ENCODE peak calls at places on chromosomes 2 and 18, in seven cellular contexts. One of them, this sample, is unnamed.
A peak's percentile ranks its signal among the peaks of the same experiment; 100 is the strongest.

GRCh38 chr2:204691911-204692510 is 146.7 kb downstream of the PARD3B start:
- DNase-seq in breast epithelium: no peak
- DNase-seq in pancreas: peak; percentile 30
- DNase-seq in tibial artery: no peak
- DNase-seq in thoracic aorta: no peak
- DNase-seq in brain microvascular endothelial cell: peak; percentile 90
- DNase-seq in upper lobe of right lung: no peak
- DNase-seq in this sample: no peak

GRCh38 chr2:1731512-1731962 is 12.8 kb downstream of the PXDN start:
- DNase-seq in breast epithelium: no peak
- DNase-seq in pancreas: no peak
- DNase-seq in tibial artery: peak; percentile 80
- DNase-seq in thoracic aorta: no peak
- DNase-seq in brain microvascular endothelial cell: no peak
- DNase-seq in upper lobe of right lung: no peak
- DNase-seq in this sample: peak; percentile 13

GRCh38 chr2:234931369-234931768 is 20.4 kb upstream of the SH3BP4 start:
- DNase-seq in breast epithelium: no peak
- DNase-seq in pancreas: no peak
- DNase-seq in tibial artery: no peak
- DNase-seq in thoracic aorta: no peak
- DNase-seq in brain microvascular endothelial cell: no peak
- DNase-seq in upper lobe of right lung: no peak
- DNase-seq in this sample: no peak

GRCh38 chr2:127029652-127030051 is 77.3 kb downstream of the BIN1 start:
- DNase-seq in breast epithelium: no peak
- DNase-seq in pancreas: no peak
- DNase-seq in tibial artery: no peak
- DNase-seq in thoracic aorta: no peak
- DNase-seq in brain microvascular endothelial cell: no peak
- DNase-seq in upper lobe of right lung: no peak
- DNase-seq in this sample: no peak

GRCh38 chr2:18425186-18425585 is 135.3 kb downstream of the RDH14 start:
- DNase-seq in breast epithelium: no peak
- DNase-seq in pancreas: no peak
- DNase-seq in tibial artery: no peak
- DNase-seq in thoracic aorta: no peak
- DNase-seq in brain microvascular endothelial cell: no peak
- DNase-seq in upper lobe of right lung: no peak
- DNase-seq in this sample: no peak

GRCh38 chr2:222290371-222290690 is 8.5 kb downstream of the PAX3 start:
- DNase-seq in breast epithelium: no peak
- DNase-seq in pancreas: no peak
- DNase-seq in tibial artery: no peak
- DNase-seq in thoracic aorta: no peak
- DNase-seq in brain microvascular endothelial cell: no peak
- DNase-seq in upper lobe of right lung: no peak
- DNase-seq in this sample: no peak

GRCh38 chr2:190718652-190719526 is 70.0 kb downstream of the NAB1 start:
- DNase-seq in breast epithelium: peak; percentile 62
- DNase-seq in pancreas: peak; percentile 40
- DNase-seq in tibial artery: no peak
- DNase-seq in thoracic aorta: peak; percentile 7
- DNase-seq in brain microvascular endothelial cell: peak; percentile 66
- DNase-seq in upper lobe of right lung: no peak
- DNase-seq in this sample: no peak

GRCh38 chr2:232333361-232334135 is 45.0 kb upstream of the ALPP start:
- DNase-seq in breast epithelium: peak; percentile 48
- DNase-seq in pancreas: no peak
- DNase-seq in tibial artery: peak; percentile 62
- DNase-seq in thoracic aorta: no peak
- DNase-seq in brain microvascular endothelial cell: no peak
- DNase-seq in upper lobe of right lung: peak; percentile 59
- DNase-seq in this sample: no peak

GRCh38 chr2:35503738-35504160 is 851.8 kb upstream of the CRIM1 start:
- DNase-seq in breast epithelium: no peak
- DNase-seq in pancreas: no peak
- DNase-seq in tibial artery: no peak
- DNase-seq in thoracic aorta: no peak
- DNase-seq in brain microvascular endothelial cell: no peak
- DNase-seq in upper lobe of right lung: no peak
- DNase-seq in this sample: no peak

GRCh38 chr18:33424266-33424946 is 16.1 kb downstream of the CCDC178 start:
- DNase-seq in breast epithelium: no peak
- DNase-seq in pancreas: no peak
- DNase-seq in tibial artery: no peak
- DNase-seq in thoracic aorta: no peak
- DNase-seq in brain microvascular endothelial cell: no peak
- DNase-seq in upper lobe of right lung: no peak
- DNase-seq in this sample: no peak

GRCh38 chr2:9668686-9669338 is 38.0 kb upstream of the YWHAQ start:
- DNase-seq in breast epithelium: no peak
- DNase-seq in pancreas: no peak
- DNase-seq in tibial artery: no peak
- DNase-seq in thoracic aorta: no peak
- DNase-seq in brain microvascular endothelial cell: no peak
- DNase-seq in upper lobe of right lung: no peak
- DNase-seq in this sample: no peak

GRCh38 chr18:32470136-32470712 is 458 bp downstream of the GAREM1 start:
- DNase-seq in breast epithelium: peak; percentile 53
- DNase-seq in pancreas: peak; percentile 39
- DNase-seq in tibial artery: peak; percentile 74
- DNase-seq in thoracic aorta: no peak
- DNase-seq in brain microvascular endothelial cell: peak; percentile 20
- DNase-seq in upper lobe of right lung: peak; percentile 73
- DNase-seq in this sample: peak; percentile 30

GRCh38 chr2:144705328-144706245 is 185.7 kb upstream of the ZEB2 start:
- DNase-seq in breast epithelium: no peak
- DNase-seq in pancreas: no peak
- DNase-seq in tibial artery: no peak
- DNase-seq in thoracic aorta: no peak
- DNase-seq in brain microvascular endothelial cell: no peak
- DNase-seq in upper lobe of right lung: no peak
- DNase-seq in this sample: no peak

GRCh38 chr2:70460333-70460732 is 93.3 kb downstream of the TGFA start:
- DNase-seq in breast epithelium: no peak
- DNase-seq in pancreas: no peak
- DNase-seq in tibial artery: no peak
- DNase-seq in thoracic aorta: no peak
- DNase-seq in brain microvascular endothelial cell: no peak
- DNase-seq in upper lobe of right lung: no peak
- DNase-seq in this sample: no peak

GRCh38 chr2:70454936-70455544 is 98.6 kb downstream of the TGFA start:
- DNase-seq in breast epithelium: no peak
- DNase-seq in pancreas: no peak
- DNase-seq in tibial artery: no peak
- DNase-seq in thoracic aorta: no peak
- DNase-seq in brain microvascular endothelial cell: no peak
- DNase-seq in upper lobe of right lung: no peak
- DNase-seq in this sample: no peak

GRCh38 chr2:70461414-70461813 is 92.2 kb downstream of the TGFA start:
- DNase-seq in breast epithelium: no peak
- DNase-seq in pancreas: no peak
- DNase-seq in tibial artery: no peak
- DNase-seq in thoracic aorta: no peak
- DNase-seq in brain microvascular endothelial cell: no peak
- DNase-seq in upper lobe of right lung: no peak
- DNase-seq in this sample: no peak

GRCh38 chr2:70458661-70459060 is 95.0 kb downstream of the TGFA start:
- DNase-seq in breast epithelium: no peak
- DNase-seq in pancreas: no peak
- DNase-seq in tibial artery: no peak
- DNase-seq in thoracic aorta: no peak
- DNase-seq in brain microvascular endothelial cell: no peak
- DNase-seq in upper lobe of right lung: no peak
- DNase-seq in this sample: no peak

GRCh38 chr2:70456594-70457495 is 96.8 kb downstream of the TGFA start:
- DNase-seq in breast epithelium: no peak
- DNase-seq in pancreas: no peak
- DNase-seq in tibial artery: no peak
- DNase-seq in thoracic aorta: no peak
- DNase-seq in brain microvascular endothelial cell: no peak
- DNase-seq in upper lobe of right lung: no peak
- DNase-seq in this sample: no peak
- H3K4me3 ChIP-seq in breast epithelium: no peak overlapping the region
- H3K4me3 ChIP-seq in pancreas: no peak overlapping the region
- H3K4me3 ChIP-seq in tibial artery: no peak overlapping the region
- H3K4me3 ChIP-seq in thoracic aorta: no peak overlapping the region
- H3K4me3 ChIP-seq in brain microvascular endothelial cell: no peak overlapping the region
- H3K4me3 ChIP-seq in upper lobe of right lung: no peak overlapping the region
- H3K4me3 ChIP-seq in this sample: no peak overlapping the region

DNA sequence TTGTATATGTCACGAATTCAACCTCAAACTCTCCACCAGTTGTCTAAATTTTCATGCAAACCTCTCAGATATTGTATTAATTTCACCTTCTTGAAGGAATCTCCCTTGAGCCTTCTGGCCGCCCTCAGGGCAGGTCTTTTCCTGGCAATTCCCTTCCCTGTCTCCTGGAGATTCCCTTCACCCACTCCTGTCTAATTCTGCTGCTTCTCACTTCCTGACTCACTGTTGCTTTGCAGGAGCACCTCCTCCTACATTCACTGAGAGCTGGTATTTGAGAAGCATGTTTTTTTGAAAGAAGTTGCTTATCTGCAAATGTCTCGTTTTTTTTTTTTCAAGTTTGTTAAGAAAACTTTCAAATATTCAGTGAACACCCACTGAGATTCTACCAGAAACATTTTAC is 79.9 kb upstream of the OTOS start:
- DNase-seq in breast epithelium: peak; percentile 5
- DNase-seq in pancreas: peak; percentile 8
- DNase-seq in tibial artery: no peak
- DNase-seq in thoracic aorta: no peak
- DNase-seq in brain microvascular endothelial cell: peak; percentile 65
- DNase-seq in upper lobe of right lung: no peak
- DNase-seq in this sample: no peak
- H3K27ac ChIP-seq in breast epithelium: no peak overlapping the region
- H3K27ac ChIP-seq in pancreas: no peak overlapping the region
- H3K27ac ChIP-seq in tibial artery: no peak overlapping the region
- H3K27ac ChIP-seq in thoracic aorta: no peak overlapping the region
- H3K27ac ChIP-seq in brain microvascular endothelial cell: no peak overlapping the region
- H3K27ac ChIP-seq in upper lobe of right lung: no peak overlapping the region
- H3K27ac ChIP-seq in this sample: no peak overlapping the region

GRCh38 chr2:104923665-104924064 is 69.8 kb downstream of the POU3F3 start:
- DNase-seq in breast epithelium: no peak
- DNase-seq in pancreas: no peak
- DNase-seq in tibial artery: no peak
- DNase-seq in thoracic aorta: no peak
- DNase-seq in brain microvascular endothelial cell: no peak
- DNase-seq in upper lobe of right lung: no peak
- DNase-seq in this sample: no peak
- TF ChIP-seq CTCF in breast epithelium: no peak
- TF ChIP-seq CTCF in pancreas: no peak
- TF ChIP-seq CTCF in tibial artery: no peak
- TF ChIP-seq CTCF in thoracic aorta: no peak
- TF ChIP-seq CTCF in brain microvascular endothelial cell: no peak
- TF ChIP-seq CTCF in upper lobe of right lung: no peak
- TF ChIP-seq CTCF in this sample: no peak

DNA sequence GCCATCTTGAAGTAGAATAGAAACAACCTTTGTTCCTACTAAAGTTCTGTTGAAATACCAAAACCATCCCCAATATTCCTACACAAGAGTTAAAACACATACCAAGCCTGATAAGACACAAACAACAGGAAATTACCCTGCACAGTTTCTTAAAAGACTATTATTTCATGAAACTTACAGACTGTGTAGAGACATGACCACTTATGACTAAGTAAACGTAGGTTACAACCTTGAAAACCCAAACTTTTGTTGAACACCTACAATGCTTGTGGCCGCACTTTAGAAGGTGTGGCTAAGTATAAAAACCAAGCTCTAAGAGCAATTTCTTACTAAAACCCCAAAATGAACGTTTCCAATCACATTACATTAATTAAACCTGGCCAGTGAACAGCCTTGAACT is 2.0 kb downstream of the SMAD2 start:
- DNase-seq in breast epithelium: no peak
- DNase-seq in pancreas: no peak
- DNase-seq in tibial artery: no peak
- DNase-seq in thoracic aorta: no peak
- DNase-seq in brain microvascular endothelial cell: no peak
- DNase-seq in upper lobe of right lung: no peak
- DNase-seq in this sample: no peak
- H3K4me3 ChIP-seq in breast epithelium: peak overlapping the region; percentile 66
- H3K4me3 ChIP-seq in pancreas: no peak overlapping the region
- H3K4me3 ChIP-seq in tibial artery: no peak overlapping the region
- H3K4me3 ChIP-seq in thoracic aorta: peak overlapping the region; percentile 100
- H3K4me3 ChIP-seq in brain microvascular endothelial cell: peak overlapping the region; percentile 86
- H3K4me3 ChIP-seq in upper lobe of right lung: peak overlapping the region; percentile 85
- H3K4me3 ChIP-seq in this sample: peak overlapping the region; percentile 82

DNA sequence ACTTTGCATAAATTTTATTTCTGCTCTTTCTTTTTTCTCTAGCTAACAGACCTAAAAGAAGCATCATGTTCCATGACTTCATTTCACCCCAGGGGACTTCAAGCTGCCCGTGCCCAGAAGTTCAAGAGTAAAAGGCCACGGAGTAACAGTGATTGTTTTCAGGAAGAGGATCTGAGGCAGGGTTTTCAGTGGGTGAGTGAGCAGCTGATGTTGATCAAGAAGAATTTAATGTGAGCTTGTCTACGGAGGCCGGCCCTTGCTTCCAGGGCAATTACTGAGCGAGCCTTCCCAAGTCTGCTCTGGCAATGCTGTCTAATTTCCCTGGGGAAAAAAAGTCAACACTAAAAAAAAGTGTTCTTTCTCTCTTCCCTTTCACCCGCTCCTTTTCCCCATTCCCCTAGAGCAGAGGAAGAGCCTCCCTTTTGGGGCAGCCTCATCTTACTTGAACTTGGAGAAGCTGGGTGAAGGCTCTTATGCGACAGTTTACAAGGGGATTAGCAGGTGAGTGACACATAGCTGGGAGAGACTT is 1.2 kb downstream of the CDK15 start:
- DNase-seq in breast epithelium: no peak
- DNase-seq in pancreas: no peak
- DNase-seq in tibial artery: peak; percentile 74
- DNase-seq in thoracic aorta: peak; percentile 4
- DNase-seq in brain microvascular endothelial cell: peak; percentile 54
- DNase-seq in upper lobe of right lung: no peak
- DNase-seq in this sample: peak; percentile 47
- H3K27ac ChIP-seq in breast epithelium: peak overlapping the region; percentile 67
- H3K27ac ChIP-seq in pancreas: no peak overlapping the region
- H3K27ac ChIP-seq in tibial artery: peak overlapping the region; percentile 84
- H3K27ac ChIP-seq in thoracic aorta: peak overlapping the region; percentile 76
- H3K27ac ChIP-seq in brain microvascular endothelial cell: peak overlapping the region; percentile 10
- H3K27ac ChIP-seq in upper lobe of right lung: no peak overlapping the region
- H3K27ac ChIP-seq in this sample: peak overlapping the region; percentile 58

GRCh38 chr2:67215214-67215613 is 181.9 kb upstream of the ETAA1 start:
- DNase-seq in breast epithelium: no peak
- DNase-seq in pancreas: peak; percentile 86
- DNase-seq in tibial artery: no peak
- DNase-seq in thoracic aorta: no peak
- DNase-seq in brain microvascular endothelial cell: peak; percentile 81
- DNase-seq in upper lobe of right lung: peak; percentile 77
- DNase-seq in this sample: no peak
- TF ChIP-seq CTCF in breast epithelium: no peak
- TF ChIP-seq CTCF in pancreas: peak; percentile 56
- TF ChIP-seq CTCF in tibial artery: no peak
- TF ChIP-seq CTCF in thoracic aorta: no peak
- TF ChIP-seq CTCF in brain microvascular endothelial cell: peak; percentile 83
- TF ChIP-seq CTCF in upper lobe of right lung: peak; percentile 53
- TF ChIP-seq CTCF in this sample: peak; percentile 28

DNA sequence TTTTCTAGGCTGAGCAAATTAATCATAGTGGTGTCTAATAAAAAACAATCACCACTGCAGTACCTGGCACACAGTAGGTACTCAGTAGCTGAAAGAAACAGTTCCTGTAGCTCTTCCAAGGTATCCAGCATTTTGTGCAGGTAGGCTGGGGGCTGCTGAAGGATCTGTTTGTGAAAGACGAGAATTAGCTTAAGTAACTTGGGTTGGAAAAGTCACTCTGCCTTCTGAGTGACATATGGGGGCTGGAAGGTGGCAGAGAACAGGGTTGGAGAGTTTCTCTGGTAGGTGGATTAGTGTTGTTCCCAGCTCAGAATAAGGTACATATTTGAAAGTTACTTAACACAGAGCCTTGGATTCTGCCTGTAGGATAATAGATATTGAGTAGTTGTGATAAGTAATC is 72.8 kb downstream of the FMNL2 start:
- DNase-seq in breast epithelium: no peak
- DNase-seq in pancreas: no peak
- DNase-seq in tibial artery: no peak
- DNase-seq in thoracic aorta: no peak
- DNase-seq in brain microvascular endothelial cell: no peak
- DNase-seq in upper lobe of right lung: no peak
- DNase-seq in this sample: no peak
- H3K4me3 ChIP-seq in breast epithelium: no peak overlapping the region
- H3K4me3 ChIP-seq in pancreas: no peak overlapping the region
- H3K4me3 ChIP-seq in tibial artery: no peak overlapping the region
- H3K4me3 ChIP-seq in thoracic aorta: peak overlapping the region; percentile 53
- H3K4me3 ChIP-seq in brain microvascular endothelial cell: no peak overlapping the region
- H3K4me3 ChIP-seq in upper lobe of right lung: no peak overlapping the region
- H3K4me3 ChIP-seq in this sample: no peak overlapping the region